ENCODE peak calls at places on chromosomes 4 and X, in eight cellular contexts. One of them, this sample, is unnamed.

GRCh38 chr4:72553540-72553939 is 15.5 kb downstream of the ADAMTS3 start:
- DNase-seq in left lung: no peak
- DNase-seq in pancreas: no peak
- DNase-seq in colonic mucosa: no peak
- DNase-seq in CD4-positive, alpha-beta T cell: no peak
- DNase-seq in cardiac muscle cell: peak
- DNase-seq in A549: no peak
- DNase-seq in GM23248: no peak
- DNase-seq in this sample: no peak

GRCh38 chrX:68252664-68253063 is 180.6 kb downstream of the OPHN1 start:
- DNase-seq in left lung: no peak
- DNase-seq in pancreas: no peak
- DNase-seq in colonic mucosa: no peak
- DNase-seq in CD4-positive, alpha-beta T cell: no peak
- DNase-seq in cardiac muscle cell: no peak
- DNase-seq in A549: no peak
- DNase-seq in GM23248: no peak
- DNase-seq in this sample: no peak

GRCh38 chr4:13694256-13694655 is 66.7 kb upstream of the BOD1L1 start:
- DNase-seq in left lung: no peak
- DNase-seq in pancreas: no peak
- DNase-seq in colonic mucosa: no peak
- DNase-seq in CD4-positive, alpha-beta T cell: no peak
- DNase-seq in cardiac muscle cell: no peak
- DNase-seq in A549: no peak
- DNase-seq in GM23248: no peak
- DNase-seq in this sample: no peak

GRCh38 chr4:55447826-55448225 is 52.1 kb downstream of the TMEM165 start:
- DNase-seq in left lung: no peak
- DNase-seq in pancreas: no peak
- DNase-seq in colonic mucosa: no peak
- DNase-seq in CD4-positive, alpha-beta T cell: no peak
- DNase-seq in cardiac muscle cell: no peak
- DNase-seq in A549: no peak
- DNase-seq in GM23248: peak
- DNase-seq in this sample: no peak

GRCh38 chr4:110917835-110918234 is 295.0 kb upstream of the PITX2 start:
- DNase-seq in left lung: no peak
- DNase-seq in pancreas: no peak
- DNase-seq in colonic mucosa: no peak
- DNase-seq in CD4-positive, alpha-beta T cell: no peak
- DNase-seq in cardiac muscle cell: no peak
- DNase-seq in A549: no peak
- DNase-seq in GM23248: no peak
- DNase-seq in this sample: no peak

GRCh38 chr4:4425696-4426095 is 38.8 kb downstream of the NSG1 start:
- DNase-seq in left lung: no peak
- DNase-seq in pancreas: no peak
- DNase-seq in colonic mucosa: peak
- DNase-seq in CD4-positive, alpha-beta T cell: no peak
- DNase-seq in cardiac muscle cell: no peak
- DNase-seq in A549: no peak
- DNase-seq in GM23248: no peak
- DNase-seq in this sample: no peak

GRCh38 chrX:48896611-48897011 is 957 bp downstream of the TIMM17B start:
- DNase-seq in left lung: no peak
- DNase-seq in pancreas: no peak
- DNase-seq in colonic mucosa: no peak
- DNase-seq in CD4-positive, alpha-beta T cell: no peak
- DNase-seq in cardiac muscle cell: no peak
- DNase-seq in A549: no peak
- DNase-seq in GM23248: peak
- DNase-seq in this sample: no peak

GRCh38 chr4:54525602-54526001 is 132.2 kb upstream of the KIT start:
- DNase-seq in left lung: no peak
- DNase-seq in pancreas: no peak
- DNase-seq in colonic mucosa: no peak
- DNase-seq in CD4-positive, alpha-beta T cell: no peak
- DNase-seq in cardiac muscle cell: no peak
- DNase-seq in A549: no peak
- DNase-seq in GM23248: peak
- DNase-seq in this sample: no peak

GRCh38 chr4:173284463-173284862 is 49.7 kb downstream of the HMGB2 start:
- DNase-seq in left lung: no peak
- DNase-seq in pancreas: no peak
- DNase-seq in colonic mucosa: no peak
- DNase-seq in CD4-positive, alpha-beta T cell: no peak
- DNase-seq in cardiac muscle cell: no peak
- DNase-seq in A549: no peak
- DNase-seq in GM23248: no peak
- DNase-seq in this sample: no peak

GRCh38 chr4:123110147-123110546 is 187.8 kb upstream of the NUDT6 start:
- DNase-seq in left lung: no peak
- DNase-seq in pancreas: no peak
- DNase-seq in colonic mucosa: no peak
- DNase-seq in CD4-positive, alpha-beta T cell: no peak
- DNase-seq in cardiac muscle cell: no peak
- DNase-seq in A549: no peak
- DNase-seq in GM23248: peak
- DNase-seq in this sample: no peak

GRCh38 chr4:139740531-139741041 is 75.0 kb downstream of the MGST2 start:
- DNase-seq in left lung: peak
- DNase-seq in pancreas: peak
- DNase-seq in colonic mucosa: peak
- DNase-seq in CD4-positive, alpha-beta T cell: no peak
- DNase-seq in cardiac muscle cell: no peak
- DNase-seq in A549: peak
- DNase-seq in GM23248: peak
- DNase-seq in this sample: peak

DNA sequence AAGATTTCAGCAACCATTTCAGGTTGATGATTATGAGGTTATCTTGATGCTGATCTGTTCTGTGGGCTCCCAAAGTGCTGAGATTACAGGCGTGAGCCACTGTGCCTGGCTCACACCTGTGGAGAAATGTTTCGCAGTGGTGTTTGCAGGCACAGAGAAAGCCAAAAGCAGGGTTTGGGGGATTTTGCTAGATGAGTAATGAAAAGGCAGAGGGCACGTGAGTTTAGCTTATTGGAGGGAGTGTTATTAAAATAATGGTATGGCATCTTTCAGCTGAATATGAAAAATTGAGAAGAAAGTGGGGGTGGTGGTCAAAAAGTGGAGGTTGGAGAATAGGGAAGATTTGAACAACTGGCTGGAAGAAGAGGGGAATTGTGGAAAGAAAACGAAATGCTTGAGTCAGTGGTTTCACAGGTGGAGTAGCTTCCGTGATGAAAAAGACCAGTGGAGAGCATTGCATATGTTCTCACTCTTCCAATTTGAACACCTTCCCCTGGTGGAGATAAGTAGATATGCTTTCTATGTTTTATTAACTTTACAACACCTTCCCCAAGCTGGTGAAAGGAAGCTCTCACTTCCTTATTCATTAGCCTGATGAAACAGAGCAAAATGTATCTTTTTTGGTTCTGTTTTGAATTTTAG is 1.1 kb upstream of the CHST7 start:
- DNase-seq in left lung: no peak
- DNase-seq in pancreas: no peak
- DNase-seq in colonic mucosa: no peak
- DNase-seq in CD4-positive, alpha-beta T cell: no peak
- DNase-seq in cardiac muscle cell: no peak
- DNase-seq in A549: peak
- DNase-seq in GM23248: peak
- DNase-seq in this sample: no peak
- H3K27ac ChIP-seq in left lung: no peak
- H3K27ac ChIP-seq in pancreas: no peak
- H3K27ac ChIP-seq in colonic mucosa: no peak
- H3K27ac ChIP-seq in CD4-positive, alpha-beta T cell: peak
- H3K27ac ChIP-seq in cardiac muscle cell: no peak
- H3K27ac ChIP-seq in A549: peak
- H3K27ac ChIP-seq in GM23248: peak
- H3K27ac ChIP-seq in this sample: no peak

GRCh38 chr4:109548655-109549054 is 11.4 kb upstream of the MCUB start:
- DNase-seq in left lung: peak
- DNase-seq in pancreas: no peak
- DNase-seq in colonic mucosa: no peak
- DNase-seq in CD4-positive, alpha-beta T cell: no peak
- DNase-seq in cardiac muscle cell: no peak
- DNase-seq in A549: no peak
- DNase-seq in GM23248: peak
- DNase-seq in this sample: no peak
- H3K27ac ChIP-seq in left lung: no peak
- H3K27ac ChIP-seq in pancreas: no peak
- H3K27ac ChIP-seq in colonic mucosa: no peak
- H3K27ac ChIP-seq in CD4-positive, alpha-beta T cell: no peak
- H3K27ac ChIP-seq in cardiac muscle cell: no peak
- H3K27ac ChIP-seq in A549: no peak
- H3K27ac ChIP-seq in GM23248: peak
- H3K27ac ChIP-seq in this sample: no peak

DNA sequence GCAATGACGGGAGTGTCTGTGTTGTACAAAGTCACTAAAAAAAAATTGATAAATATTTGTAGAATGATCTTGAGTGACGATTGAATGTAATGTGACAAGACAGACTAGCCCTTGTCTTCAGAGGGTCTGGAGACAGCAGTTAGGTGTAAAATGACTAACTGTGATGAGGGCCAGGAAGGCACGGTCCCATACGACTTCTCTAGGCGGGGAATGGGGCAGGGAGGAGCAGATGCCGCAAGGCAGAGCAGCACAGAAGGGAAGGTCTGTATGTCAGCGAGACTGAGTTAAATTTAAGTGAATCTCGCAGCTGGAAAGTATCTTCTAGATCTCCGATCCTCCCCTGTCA is 405 bp downstream of the CENPE start:
- DNase-seq in left lung: no peak
- DNase-seq in pancreas: no peak
- DNase-seq in colonic mucosa: no peak
- DNase-seq in CD4-positive, alpha-beta T cell: no peak
- DNase-seq in cardiac muscle cell: no peak
- DNase-seq in A549: peak
- DNase-seq in GM23248: no peak
- DNase-seq in this sample: no peak
- H3K27ac ChIP-seq in left lung: peak
- H3K27ac ChIP-seq in pancreas: no peak
- H3K27ac ChIP-seq in colonic mucosa: peak
- H3K27ac ChIP-seq in CD4-positive, alpha-beta T cell: peak
- H3K27ac ChIP-seq in cardiac muscle cell: peak
- H3K27ac ChIP-seq in A549: peak
- H3K27ac ChIP-seq in GM23248: peak
- H3K27ac ChIP-seq in this sample: no peak

DNA sequence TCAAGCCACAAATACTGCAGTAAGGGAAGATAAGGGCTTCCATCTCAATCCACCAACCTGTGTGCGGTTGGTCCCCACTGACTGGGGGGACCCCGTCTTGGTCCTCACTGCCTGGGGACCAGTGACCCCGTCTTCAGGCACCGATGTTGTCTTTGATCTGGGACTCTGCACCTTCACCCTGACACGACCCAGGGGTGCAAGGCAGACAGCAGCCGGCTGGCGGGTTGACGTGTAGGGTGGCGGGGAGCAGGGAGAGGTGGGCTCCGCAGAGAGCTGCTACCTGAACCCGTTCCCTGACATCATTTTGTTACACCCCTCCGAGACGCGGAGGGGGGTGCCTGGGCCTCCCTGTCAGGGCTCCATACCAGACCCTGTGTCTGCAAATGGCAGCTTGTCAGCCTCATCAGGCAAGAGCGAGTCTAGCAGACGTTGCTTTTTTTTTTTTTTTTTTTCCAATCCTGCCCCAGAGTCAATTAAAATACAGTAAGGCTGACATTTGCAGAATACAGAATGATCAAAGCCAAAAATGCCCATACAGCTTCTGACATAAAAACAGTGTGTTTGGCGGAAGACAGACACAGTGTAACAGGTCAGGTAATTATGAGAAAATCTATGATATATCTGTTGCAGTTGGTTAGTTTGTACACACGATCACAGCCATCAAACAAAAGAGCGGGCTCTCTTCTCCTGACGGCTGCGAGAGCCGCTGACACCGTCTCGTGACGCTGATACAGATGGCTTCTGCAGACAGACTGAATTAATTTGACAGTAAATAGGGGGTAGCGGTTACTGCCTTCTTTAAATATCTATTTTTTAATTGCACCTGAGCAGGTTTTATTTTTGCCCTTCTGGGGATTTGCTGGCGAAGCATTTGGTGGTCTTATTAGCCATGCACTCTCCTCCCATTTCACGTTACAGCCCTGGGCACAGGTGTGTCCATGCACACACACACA is 118.6 kb downstream of the CRLF2 start:
- DNase-seq in left lung: no peak
- DNase-seq in pancreas: no peak
- DNase-seq in colonic mucosa: no peak
- DNase-seq in CD4-positive, alpha-beta T cell: no peak
- DNase-seq in cardiac muscle cell: no peak
- DNase-seq in A549: no peak
- DNase-seq in GM23248: no peak
- DNase-seq in this sample: no peak
- H3K27ac ChIP-seq in left lung: no peak
- H3K27ac ChIP-seq in pancreas: no peak
- H3K27ac ChIP-seq in colonic mucosa: no peak
- H3K27ac ChIP-seq in CD4-positive, alpha-beta T cell: no peak
- H3K27ac ChIP-seq in cardiac muscle cell: no peak
- H3K27ac ChIP-seq in A549: peak
- H3K27ac ChIP-seq in GM23248: no peak
- H3K27ac ChIP-seq in this sample: no peak

GRCh38 chrX:7198499-7198898 is 50.5 kb upstream of the PUDP start:
- DNase-seq in left lung: no peak
- DNase-seq in pancreas: no peak
- DNase-seq in colonic mucosa: no peak
- DNase-seq in CD4-positive, alpha-beta T cell: no peak
- DNase-seq in cardiac muscle cell: no peak
- DNase-seq in A549: no peak
- DNase-seq in GM23248: no peak
- DNase-seq in this sample: no peak
- H3K27ac ChIP-seq in left lung: no peak
- H3K27ac ChIP-seq in pancreas: no peak
- H3K27ac ChIP-seq in colonic mucosa: no peak
- H3K27ac ChIP-seq in CD4-positive, alpha-beta T cell: no peak
- H3K27ac ChIP-seq in cardiac muscle cell: no peak
- H3K27ac ChIP-seq in A549: no peak
- H3K27ac ChIP-seq in GM23248: no peak
- H3K27ac ChIP-seq in this sample: no peak

GRCh38 chrX:133415276-133416105 is at the start of gene GPC4:
- DNase-seq in left lung: peak
- DNase-seq in pancreas: peak
- DNase-seq in colonic mucosa: peak
- DNase-seq in CD4-positive, alpha-beta T cell: no peak
- DNase-seq in cardiac muscle cell: peak
- DNase-seq in A549: peak
- DNase-seq in GM23248: peak
- DNase-seq in this sample: peak
- H3K27ac ChIP-seq in left lung: peak
- H3K27ac ChIP-seq in pancreas: peak
- H3K27ac ChIP-seq in colonic mucosa: peak
- H3K27ac ChIP-seq in CD4-positive, alpha-beta T cell: no peak
- H3K27ac ChIP-seq in cardiac muscle cell: peak
- H3K27ac ChIP-seq in A549: no peak
- H3K27ac ChIP-seq in GM23248: no peak
- H3K27ac ChIP-seq in this sample: peak

DNA sequence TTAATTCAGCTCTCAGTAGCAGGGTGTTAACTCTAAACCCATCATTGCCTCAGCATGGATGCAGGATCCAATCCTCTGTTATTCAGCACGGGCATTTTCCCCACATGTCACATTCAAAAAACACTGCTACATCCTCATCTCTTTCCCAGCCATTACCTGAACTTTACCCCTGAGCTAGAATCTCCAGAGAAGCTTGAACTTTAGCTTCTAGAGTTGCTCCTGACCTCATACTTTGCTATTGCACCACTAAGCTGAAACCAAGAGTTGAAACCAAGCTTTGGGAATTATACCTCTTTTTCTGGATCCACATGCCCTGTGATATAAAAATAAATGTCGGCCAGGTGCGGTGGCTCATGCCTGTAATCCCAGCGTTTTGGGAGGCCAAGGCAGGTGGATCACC is 90.7 kb downstream of the SHROOM3 start:
- DNase-seq in left lung: no peak
- DNase-seq in pancreas: no peak
- DNase-seq in colonic mucosa: no peak
- DNase-seq in CD4-positive, alpha-beta T cell: no peak
- DNase-seq in cardiac muscle cell: no peak
- DNase-seq in A549: no peak
- DNase-seq in GM23248: no peak
- DNase-seq in this sample: no peak
- H3K27ac ChIP-seq in left lung: no peak
- H3K27ac ChIP-seq in pancreas: peak
- H3K27ac ChIP-seq in colonic mucosa: no peak
- H3K27ac ChIP-seq in CD4-positive, alpha-beta T cell: no peak
- H3K27ac ChIP-seq in cardiac muscle cell: no peak
- H3K27ac ChIP-seq in A549: no peak
- H3K27ac ChIP-seq in GM23248: no peak
- H3K27ac ChIP-seq in this sample: no peak